ENCODE peak calls at places on chromosomes 6 and 20, in four cellular contexts. One of them, this sample, is unnamed.

GRCh38 chr6:150573041-150573681 is 26.5 kb upstream of the PLEKHG1 start:
- DNase-seq in endothelial cell: no peak
- DNase-seq in NCI-H1092: no peak
- DNase-seq in activated effector memory CD4-positive, alpha-beta T cell treated with anti-CD3 and anti-CD28 coated beads, Interleukin-2, amount 50 U/mL, for 16 hours: no peak
- DNase-seq in this sample: peak; percentile 2

GRCh38 chr6:37525460-37526357 is 26.0 kb upstream of the CCDC167 start:
- DNase-seq in endothelial cell: peak; percentile 50
- DNase-seq in NCI-H1092: no peak
- DNase-seq in activated effector memory CD4-positive, alpha-beta T cell treated with anti-CD3 and anti-CD28 coated beads, Interleukin-2, amount 50 U/mL, for 16 hours: no peak
- DNase-seq in this sample: peak; percentile 48

GRCh38 chr20:49908258-49908565 is 7.1 kb downstream of the SPATA2 start:
- DNase-seq in endothelial cell: no peak
- DNase-seq in NCI-H1092: no peak
- DNase-seq in activated effector memory CD4-positive, alpha-beta T cell treated with anti-CD3 and anti-CD28 coated beads, Interleukin-2, amount 50 U/mL, for 16 hours: no peak
- DNase-seq in this sample: no peak

GRCh38 chr6:20198764-20199174 is 13.5 kb downstream of the MBOAT1 start:
- DNase-seq in endothelial cell: no peak
- DNase-seq in NCI-H1092: no peak
- DNase-seq in activated effector memory CD4-positive, alpha-beta T cell treated with anti-CD3 and anti-CD28 coated beads, Interleukin-2, amount 50 U/mL, for 16 hours: no peak
- DNase-seq in this sample: peak; percentile 34

GRCh38 chr20:47727170-47727880 is 58.0 kb downstream of the SULF2 start:
- DNase-seq in endothelial cell: no peak
- DNase-seq in NCI-H1092: no peak
- DNase-seq in activated effector memory CD4-positive, alpha-beta T cell treated with anti-CD3 and anti-CD28 coated beads, Interleukin-2, amount 50 U/mL, for 16 hours: peak; percentile 84
- DNase-seq in this sample: no peak

GRCh38 chr20:34062651-34063482 is 49.2 kb downstream of the EIF2S2 start:
- DNase-seq in endothelial cell: no peak
- DNase-seq in NCI-H1092: no peak
- DNase-seq in activated effector memory CD4-positive, alpha-beta T cell treated with anti-CD3 and anti-CD28 coated beads, Interleukin-2, amount 50 U/mL, for 16 hours: no peak
- DNase-seq in this sample: peak; percentile 56

GRCh38 chr6:15264902-15265761 is 19.3 kb downstream of the JARID2 start:
- DNase-seq in endothelial cell: no peak
- DNase-seq in NCI-H1092: no peak
- DNase-seq in activated effector memory CD4-positive, alpha-beta T cell treated with anti-CD3 and anti-CD28 coated beads, Interleukin-2, amount 50 U/mL, for 16 hours: no peak
- DNase-seq in this sample: peak; percentile 72

GRCh38 chr6:9801255-9801757 is 613.6 kb downstream of the TFAP2A start:
- DNase-seq in endothelial cell: no peak
- DNase-seq in NCI-H1092: no peak
- DNase-seq in activated effector memory CD4-positive, alpha-beta T cell treated with anti-CD3 and anti-CD28 coated beads, Interleukin-2, amount 50 U/mL, for 16 hours: no peak
- DNase-seq in this sample: no peak

GRCh38 chr20:19986419-19986818 is 30.7 kb upstream of the NAA20 start:
- DNase-seq in endothelial cell: no peak
- DNase-seq in NCI-H1092: no peak
- DNase-seq in activated effector memory CD4-positive, alpha-beta T cell treated with anti-CD3 and anti-CD28 coated beads, Interleukin-2, amount 50 U/mL, for 16 hours: no peak
- DNase-seq in this sample: peak; percentile 71

GRCh38 chr20:63375438-63375837 is 14.3 kb upstream of the CHRNA4 start:
- DNase-seq in endothelial cell: no peak
- DNase-seq in NCI-H1092: no peak
- DNase-seq in activated effector memory CD4-positive, alpha-beta T cell treated with anti-CD3 and anti-CD28 coated beads, Interleukin-2, amount 50 U/mL, for 16 hours: no peak
- DNase-seq in this sample: no peak

GRCh38 chr6:6582111-6582510 is 6.4 kb upstream of the LY86 start:
- DNase-seq in endothelial cell: no peak
- DNase-seq in NCI-H1092: no peak
- DNase-seq in activated effector memory CD4-positive, alpha-beta T cell treated with anti-CD3 and anti-CD28 coated beads, Interleukin-2, amount 50 U/mL, for 16 hours: no peak
- DNase-seq in this sample: no peak

GRCh38 chr20:58708246-58708931 is 15.8 kb downstream of the NPEPL1 start:
- DNase-seq in endothelial cell: peak; percentile 3
- DNase-seq in NCI-H1092: no peak
- DNase-seq in activated effector memory CD4-positive, alpha-beta T cell treated with anti-CD3 and anti-CD28 coated beads, Interleukin-2, amount 50 U/mL, for 16 hours: peak; percentile 62
- DNase-seq in this sample: no peak

GRCh38 chr6:149037026-149037734 is 280.3 kb upstream of the TAB2 start:
- DNase-seq in endothelial cell: no peak
- DNase-seq in NCI-H1092: peak; percentile 18
- DNase-seq in activated effector memory CD4-positive, alpha-beta T cell treated with anti-CD3 and anti-CD28 coated beads, Interleukin-2, amount 50 U/mL, for 16 hours: no peak
- DNase-seq in this sample: no peak

GRCh38 chr6:32082951-32083350 is 26.2 kb downstream of the TNXB start:
- DNase-seq in endothelial cell: no peak
- DNase-seq in NCI-H1092: no peak
- DNase-seq in activated effector memory CD4-positive, alpha-beta T cell treated with anti-CD3 and anti-CD28 coated beads, Interleukin-2, amount 50 U/mL, for 16 hours: no peak
- DNase-seq in this sample: no peak

GRCh38 chr20:16363832-16364687 is 209.2 kb downstream of the KIF16B start:
- DNase-seq in endothelial cell: no peak
- DNase-seq in NCI-H1092: no peak
- DNase-seq in activated effector memory CD4-positive, alpha-beta T cell treated with anti-CD3 and anti-CD28 coated beads, Interleukin-2, amount 50 U/mL, for 16 hours: no peak
- DNase-seq in this sample: no peak

GRCh38 chr6:111482236-111482958 is 621 bp downstream of the REV3L start:
- DNase-seq in endothelial cell: peak; percentile 34
- DNase-seq in NCI-H1092: no peak
- DNase-seq in activated effector memory CD4-positive, alpha-beta T cell treated with anti-CD3 and anti-CD28 coated beads, Interleukin-2, amount 50 U/mL, for 16 hours: peak; percentile 84
- DNase-seq in this sample: peak; percentile 71

GRCh38 chr6:1424306-1424927 is 35.0 kb downstream of the FOXF2 start:
- DNase-seq in endothelial cell: peak; percentile 68
- DNase-seq in NCI-H1092: no peak
- DNase-seq in activated effector memory CD4-positive, alpha-beta T cell treated with anti-CD3 and anti-CD28 coated beads, Interleukin-2, amount 50 U/mL, for 16 hours: peak; percentile 68
- DNase-seq in this sample: peak; percentile 61

GRCh38 chr6:101668496-101668895 is 275.0 kb downstream of the GRIK2 start:
- DNase-seq in endothelial cell: no peak
- DNase-seq in NCI-H1092: peak; percentile 19
- DNase-seq in activated effector memory CD4-positive, alpha-beta T cell treated with anti-CD3 and anti-CD28 coated beads, Interleukin-2, amount 50 U/mL, for 16 hours: no peak
- DNase-seq in this sample: no peak

GRCh38 chr20:17625246-17626051 is 55.6 kb downstream of the DSTN start:
- DNase-seq in endothelial cell: no peak
- DNase-seq in NCI-H1092: no peak
- DNase-seq in activated effector memory CD4-positive, alpha-beta T cell treated with anti-CD3 and anti-CD28 coated beads, Interleukin-2, amount 50 U/mL, for 16 hours: peak; percentile 53
- DNase-seq in this sample: no peak

GRCh38 chr6:111122458-111123286 is 35.4 kb downstream of the SLC16A10 start:
- DNase-seq in endothelial cell: no peak
- DNase-seq in NCI-H1092: no peak
- DNase-seq in activated effector memory CD4-positive, alpha-beta T cell treated with anti-CD3 and anti-CD28 coated beads, Interleukin-2, amount 50 U/mL, for 16 hours: no peak
- DNase-seq in this sample: no peak

GRCh38 chr6:124487778-124488431 is 474.3 kb upstream of the RNF217 start:
- DNase-seq in endothelial cell: no peak
- DNase-seq in NCI-H1092: no peak
- DNase-seq in activated effector memory CD4-positive, alpha-beta T cell treated with anti-CD3 and anti-CD28 coated beads, Interleukin-2, amount 50 U/mL, for 16 hours: no peak
- DNase-seq in this sample: peak; percentile 74

GRCh38 chr20:5691918-5692618 is 58.1 kb upstream of the SHLD1 start:
- DNase-seq in endothelial cell: no peak
- DNase-seq in NCI-H1092: peak; percentile 91
- DNase-seq in activated effector memory CD4-positive, alpha-beta T cell treated with anti-CD3 and anti-CD28 coated beads, Interleukin-2, amount 50 U/mL, for 16 hours: no peak
- DNase-seq in this sample: no peak

GRCh38 chr6:41663558-41663957 is 25.3 kb downstream of the MDFI start:
- DNase-seq in endothelial cell: no peak
- DNase-seq in NCI-H1092: no peak
- DNase-seq in activated effector memory CD4-positive, alpha-beta T cell treated with anti-CD3 and anti-CD28 coated beads, Interleukin-2, amount 50 U/mL, for 16 hours: no peak
- DNase-seq in this sample: no peak

GRCh38 chr6:4518506-4518905 is 257.7 kb upstream of the CDYL start:
- DNase-seq in endothelial cell: no peak
- DNase-seq in NCI-H1092: no peak
- DNase-seq in activated effector memory CD4-positive, alpha-beta T cell treated with anti-CD3 and anti-CD28 coated beads, Interleukin-2, amount 50 U/mL, for 16 hours: no peak
- DNase-seq in this sample: peak; percentile 75

GRCh38 chr20:35968930-35969329 is 540 bp downstream of the CNBD2 start:
- DNase-seq in endothelial cell: no peak
- DNase-seq in NCI-H1092: no peak
- DNase-seq in activated effector memory CD4-positive, alpha-beta T cell treated with anti-CD3 and anti-CD28 coated beads, Interleukin-2, amount 50 U/mL, for 16 hours: no peak
- DNase-seq in this sample: no peak

GRCh38 chr6:156359912-156360311 is 417.3 kb upstream of the ARID1B start:
- DNase-seq in endothelial cell: peak; percentile 54
- DNase-seq in NCI-H1092: no peak
- DNase-seq in activated effector memory CD4-positive, alpha-beta T cell treated with anti-CD3 and anti-CD28 coated beads, Interleukin-2, amount 50 U/mL, for 16 hours: no peak
- DNase-seq in this sample: no peak

This sample was measured in mesenchymal stem cell.